ENCODE peak calls at places on chromosome 20, in nine cellular contexts. P is transverse colon, O is A549, U is ovary, J is H1, R is suprapubic skin, I is upper lobe of left lung, G is stomach, D is SK-N-SH. L is an unnamed sample. For H3K4me1, the result is how much of the 10 kb centered on the place peaks cover.

GRCh38 chr20:25078662-25079061 is 3.3 kb downstream of the VSX1 start:
- DNase-seq in P (no peak), J (no peak), D (no peak), G (peak), U (no peak), I (no peak), R (no peak), O (no peak), L (no peak)

GRCh38 chr20:46011631-46012482 is 3.1 kb downstream of the MMP9 start:
- DNase-seq in R (no peak), U (peak), I (peak), D (peak), O (peak), G (peak), P (peak), J (peak), L (no peak)

GRCh38 chr20:16922834-16923233 is 174.7 kb downstream of the OTOR start:
- DNase-seq in U (no peak), P (no peak), D (no peak), O (no peak), I (no peak), G (no peak), J (no peak), R (no peak), L (no peak)

GRCh38 chr20:1341561-1342265 is 12.8 kb upstream of the SDCBP2 start:
- DNase-seq in O (no peak), P (no peak), G (no peak), R (peak), U (no peak), I (no peak), D (no peak), J (no peak), L (no peak)

GRCh38 chr20:42472198-42472597 is 717.5 kb downstream of the PTPRT start:
- DNase-seq in I (peak), P (no peak), D (no peak), R (no peak), J (no peak), O (no peak), U (no peak), G (no peak), L (no peak)

GRCh38 chr20:8487715-8488114 is 355.6 kb downstream of the PLCB1 start:
- DNase-seq in D (no peak), O (no peak), G (no peak), P (no peak), I (no peak), R (no peak), J (no peak), U (no peak), L (no peak)

GRCh38 chr20:42678895-42679294 is 510.8 kb downstream of the PTPRT start:
- DNase-seq in P (no peak), I (no peak), O (no peak), R (no peak), U (no peak), J (peak), D (peak), G (no peak), L (no peak)

GRCh38 chr20:35093245-35093884 is 758 bp upstream of the TRPC4AP start:
- DNase-seq in D (no peak), R (no peak), G (no peak), I (no peak), U (no peak), J (no peak), O (peak), P (no peak), L (no peak)

GRCh38 chr20:60630609-60631008 is 621.5 kb upstream of the CDH4 start:
- DNase-seq in J (no peak), G (no peak), D (no peak), U (no peak), I (no peak), R (no peak), O (no peak), P (no peak), L (no peak)

GRCh38 chr20:41432620-41433602 is 66.3 kb upstream of the EMILIN3 start:
- DNase-seq in O (no peak), J (no peak), P (no peak), I (no peak), G (no peak), U (no peak), R (no peak), D (no peak), L (no peak)

GRCh38 chr20:19594896-19595295 is 163.2 kb upstream of the RIN2 start:
- DNase-seq in U (no peak), D (no peak), R (no peak), I (no peak), G (no peak), J (no peak), P (no peak), O (no peak), L (no peak)

GRCh38 chr20:60292001-60292520 is 333.8 kb downstream of the CDH26 start:
- DNase-seq in I (no peak), U (no peak), D (no peak), P (no peak), R (no peak), J (no peak), G (no peak), O (no peak), L (no peak)

GRCh38 chr20:588476-588875 is 21.6 kb downstream of the TCF15 start:
- DNase-seq in R (no peak), J (no peak), U (no peak), I (no peak), D (no peak), O (no peak), G (no peak), P (no peak), L (no peak)

GRCh38 chr20:45792513-45793118 is 862 bp downstream of the DNTTIP1 start:
- DNase-seq in U (no peak), I (peak), D (no peak), J (no peak), O (no peak), G (no peak), P (no peak), R (no peak), L (no peak)

GRCh38 chr20:50385733-50386640 is 124.2 kb upstream of the PTPN1 start:
- DNase-seq in J (no peak), G (no peak), P (no peak), I (peak), D (no peak), U (no peak), R (no peak), O (no peak), L (no peak)

GRCh38 chr20:407097-407952 is 774 bp upstream of the RBCK1 start:
- DNase-seq in J (peak), I (peak), O (peak), P (peak), U (peak), D (peak), G (peak), R (no peak), L (peak)

GRCh38 chr20:51712501-51713212 is 55.5 kb downstream of the ATP9A start:
- DNase-seq in R (no peak), O (peak), U (no peak), P (no peak), G (no peak), J (no peak), D (peak), I (peak), L (no peak)

GRCh38 chr20:51715028-51715872 is 52.9 kb downstream of the ATP9A start:
- DNase-seq in D (peak), O (no peak), J (no peak), I (no peak), G (no peak), U (no peak), P (no peak), R (no peak), L (no peak)

GRCh38 chr20:51711426-51711825 is 56.8 kb downstream of the ATP9A start:
- DNase-seq in D (no peak), G (no peak), J (no peak), P (no peak), R (no peak), O (no peak), I (no peak), U (no peak), L (no peak)

GRCh38 chr20:51713213-51713598 is 55.0 kb downstream of the ATP9A start:
- DNase-seq in O (no peak), U (no peak), D (no peak), I (no peak), G (no peak), J (no peak), R (no peak), P (no peak), L (no peak)

DNA sequence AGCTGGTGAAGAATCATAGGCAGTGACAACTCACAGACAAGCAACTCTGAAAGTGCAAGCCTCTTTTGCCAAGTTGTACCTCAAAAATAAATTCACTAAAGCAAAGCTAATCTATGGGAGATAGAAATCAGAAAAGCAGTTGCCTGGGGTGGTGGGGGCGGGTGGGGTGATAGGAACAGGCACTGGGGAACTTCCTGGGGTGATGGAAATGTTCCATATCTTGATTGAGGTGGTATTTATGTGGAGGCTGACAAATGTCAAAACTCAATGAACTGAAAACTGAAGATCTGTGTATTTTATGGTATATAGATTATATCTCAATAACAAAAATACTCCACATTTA is 52.3 kb downstream of the ATP9A start:
- DNase-seq in D (peak), P (no peak), J (no peak), I (no peak), O (no peak), R (no peak), U (no peak), G (no peak), L (no peak)
- H3K4me1 ChIP-seq in D (under half), P (under half), J (under half), I (under half), O (under half), R (under half), U (under half), G (under half), L (under half)

GRCh38 chr20:58777657-58778056 is 73.0 kb downstream of the GNAS-AS1 start:
- DNase-seq in U (no peak), P (no peak), G (no peak), R (no peak), J (no peak), I (no peak), D (no peak), O (no peak), L (no peak)
- TF ChIP-seq EP300 in U (no peak), P (no peak), G (no peak), R (no peak), J (no peak), I (no peak), D (no peak), O (no peak), L (no peak)

GRCh38 chr20:49170714-49171113 is 17.4 kb downstream of the STAU1 start:
- DNase-seq in O (no peak), J (no peak), G (no peak), I (no peak), P (no peak), R (no peak), D (no peak), U (no peak), L (no peak)
- H3K4me1 ChIP-seq in O (under half), J (under half), G (under half), I (under half), P (under half), R (under half), D (under half), U (under half), L (under half)

GRCh38 chr20:10699941-10700340 is 26.1 kb upstream of the JAG1 start:
- DNase-seq in I (no peak), U (no peak), P (peak), D (no peak), J (no peak), G (no peak), R (no peak), O (no peak), L (no peak)

GRCh38 chr20:10699506-10699905 is 25.7 kb upstream of the JAG1 start:
- DNase-seq in R (no peak), J (no peak), D (no peak), P (no peak), G (no peak), O (no peak), I (no peak), U (no peak), L (no peak)

GRCh38 chr20:10701607-10702006 is 27.8 kb upstream of the JAG1 start:
- DNase-seq in R (no peak), D (no peak), O (peak), P (no peak), U (no peak), G (no peak), I (no peak), J (no peak), L (no peak)

GRCh38 chr20:10696650-10697049 is 22.9 kb upstream of the JAG1 start:
- DNase-seq in O (no peak), D (no peak), G (no peak), P (no peak), J (peak), R (no peak), I (no peak), U (no peak), L (no peak)
- TF ChIP-seq EP300 in O (no peak), D (no peak), G (no peak), P (no peak), J (no peak), R (no peak), I (no peak), U (no peak), L (no peak)

GRCh38 chr20:37295595-37295994 is 6.1 kb downstream of the MANBAL start:
- DNase-seq in J (no peak), O (peak), I (no peak), U (no peak), P (no peak), D (no peak), G (no peak), R (no peak), L (no peak)
- H3K4me1 ChIP-seq in J (under half), O (half or more), I (under half), U (under half), P (half or more), D (under half), G (under half), R (under half), L (half or more)

DNA sequence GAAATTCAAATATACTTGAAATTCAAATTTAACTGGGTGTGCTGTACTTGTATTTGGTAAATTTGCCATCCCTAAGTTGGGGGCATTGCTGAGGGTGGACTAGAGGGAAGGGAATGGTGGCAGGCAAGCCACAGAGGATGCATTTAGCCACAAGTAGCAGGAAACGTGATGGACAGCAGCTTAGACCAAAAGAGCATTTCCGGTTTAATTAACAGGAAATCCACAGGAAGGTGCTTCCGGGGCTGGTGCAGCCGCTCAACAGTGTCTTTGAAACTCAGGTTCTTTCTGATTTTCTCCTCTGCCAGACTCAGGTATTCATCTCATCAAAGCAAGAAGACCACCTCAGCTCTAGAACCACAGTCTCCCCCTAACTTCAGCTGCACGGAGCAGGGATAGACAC is 7.9 kb upstream of the BCAS1 start:
- DNase-seq in I (no peak), O (no peak), D (no peak), U (no peak), R (no peak), J (no peak), P (no peak), G (no peak), L (no peak)
- TF ChIP-seq EP300 in I (no peak), O (no peak), D (no peak), U (no peak), R (no peak), J (no peak), P (no peak), G (no peak), L (no peak)

GRCh38 chr20:31951530-31952453 is at the start of gene PDRG1:
- DNase-seq in D (peak), I (peak), P (peak), R (peak), U (peak), G (peak), O (peak), J (peak), L (peak)
- H3K4me1 ChIP-seq in D (under half), I (under half), P (under half), R (under half), U (under half), G (under half), O (under half), J (under half), L (under half)